ENCODE peak calls at places on chromosome 22, in seven cellular contexts. One of them, this sample, is unnamed.
A peak's percentile ranks its signal among the peaks of the same experiment; 100 is the strongest.

GRCh38 chr22:46748948-46749681 is 11.1 kb upstream of the CERK start:
- DNase-seq in GM23248: peak; percentile 73
- DNase-seq in H1: no peak
- DNase-seq in mammary epithelial cell: no peak
- DNase-seq in PC-9: peak; percentile 83
- DNase-seq in GM23338: no peak
- DNase-seq in A673: no peak
- DNase-seq in this sample: no peak

GRCh38 chr22:46072981-46073682 is 77.2 kb upstream of the PPARA start:
- DNase-seq in H1: no peak
- DNase-seq in GM23248: peak; percentile 36
- DNase-seq in GM23338: no peak
- DNase-seq in A673: peak; percentile 25
- DNase-seq in PC-9: no peak
- DNase-seq in mammary epithelial cell: no peak
- DNase-seq in this sample: no peak

GRCh38 chr22:32804036-32804435 is 2.5 kb downstream of the TIMP3 start:
- DNase-seq in GM23248: peak; percentile 90
- DNase-seq in PC-9: no peak
- DNase-seq in GM23338: no peak
- DNase-seq in A673: no peak
- DNase-seq in H1: no peak
- DNase-seq in mammary epithelial cell: peak; percentile 46
- DNase-seq in this sample: no peak

GRCh38 chr22:46567471-46567870 is 30.1 kb upstream of the CELSR1 start:
- DNase-seq in H1: no peak
- DNase-seq in A673: no peak
- DNase-seq in mammary epithelial cell: no peak
- DNase-seq in GM23248: no peak
- DNase-seq in PC-9: no peak
- DNase-seq in GM23338: no peak
- DNase-seq in this sample: no peak

GRCh38 chr22:40363059-40363458 is 7.3 kb upstream of the SGSM3 start:
- DNase-seq in PC-9: no peak
- DNase-seq in mammary epithelial cell: no peak
- DNase-seq in GM23248: peak; percentile 77
- DNase-seq in H1: no peak
- DNase-seq in GM23338: no peak
- DNase-seq in A673: no peak
- DNase-seq in this sample: no peak

GRCh38 chr22:47144076-47144765 is 381.8 kb downstream of the TBC1D22A start:
- DNase-seq in GM23248: no peak
- DNase-seq in mammary epithelial cell: no peak
- DNase-seq in A673: no peak
- DNase-seq in GM23338: no peak
- DNase-seq in H1: no peak
- DNase-seq in PC-9: no peak
- DNase-seq in this sample: no peak

GRCh38 chr22:47854680-47855079 is 1092.2 kb downstream of the TBC1D22A start:
- DNase-seq in GM23338: no peak
- DNase-seq in mammary epithelial cell: no peak
- DNase-seq in PC-9: no peak
- DNase-seq in GM23248: no peak
- DNase-seq in A673: no peak
- DNase-seq in H1: no peak
- DNase-seq in this sample: no peak

GRCh38 chr22:31227186-31227585 is 15.1 kb downstream of the LIMK2 start:
- DNase-seq in GM23248: no peak
- DNase-seq in GM23338: no peak
- DNase-seq in A673: no peak
- DNase-seq in PC-9: no peak
- DNase-seq in H1: no peak
- DNase-seq in mammary epithelial cell: no peak
- DNase-seq in this sample: no peak

GRCh38 chr22:40156001-40156516 is 21.7 kb upstream of the TNRC6B start:
- DNase-seq in A673: no peak
- DNase-seq in GM23248: peak; percentile 49
- DNase-seq in GM23338: peak; percentile 74
- DNase-seq in PC-9: peak; percentile 68
- DNase-seq in mammary epithelial cell: peak; percentile 82
- DNase-seq in H1: peak; percentile 19
- DNase-seq in this sample: no peak

GRCh38 chr22:31253949-31254348 is 38.3 kb downstream of the PIK3IP1 start:
- DNase-seq in PC-9: peak; percentile 95
- DNase-seq in H1: no peak
- DNase-seq in A673: no peak
- DNase-seq in mammary epithelial cell: peak; percentile 98
- DNase-seq in GM23248: no peak
- DNase-seq in GM23338: peak; percentile 54
- DNase-seq in this sample: no peak

GRCh38 chr22:44119669-44120313 is 60.9 kb upstream of the PARVG start:
- DNase-seq in GM23338: no peak
- DNase-seq in H1: no peak
- DNase-seq in mammary epithelial cell: no peak
- DNase-seq in GM23248: no peak
- DNase-seq in PC-9: no peak
- DNase-seq in A673: no peak
- DNase-seq in this sample: no peak

GRCh38 chr22:19960491-19961200 is 19.0 kb upstream of the TXNRD2 start:
- DNase-seq in PC-9: no peak
- DNase-seq in mammary epithelial cell: no peak
- DNase-seq in A673: no peak
- DNase-seq in GM23248: no peak
- DNase-seq in GM23338: no peak
- DNase-seq in H1: no peak
- DNase-seq in this sample: no peak

GRCh38 chr22:45688606-45689080 is 17.0 kb downstream of the ATXN10 start:
- DNase-seq in H1: no peak
- DNase-seq in A673: no peak
- DNase-seq in PC-9: peak; percentile 84
- DNase-seq in GM23248: peak; percentile 88
- DNase-seq in mammary epithelial cell: peak; percentile 62
- DNase-seq in GM23338: no peak
- DNase-seq in this sample: no peak

GRCh38 chr22:23862103-23862502 is 4.4 kb downstream of the SLC2A11 start:
- DNase-seq in PC-9: peak; percentile 35
- DNase-seq in A673: peak; percentile 69
- DNase-seq in H1: no peak
- DNase-seq in GM23338: peak; percentile 74
- DNase-seq in mammary epithelial cell: peak; percentile 28
- DNase-seq in GM23248: peak; percentile 61
- DNase-seq in this sample: no peak

GRCh38 chr22:47588583-47588970 is 826.1 kb downstream of the TBC1D22A start:
- DNase-seq in A673: no peak
- DNase-seq in GM23248: no peak
- DNase-seq in mammary epithelial cell: no peak
- DNase-seq in H1: no peak
- DNase-seq in PC-9: no peak
- DNase-seq in GM23338: no peak
- DNase-seq in this sample: no peak

GRCh38 chr22:19059481-19060278 is 62.5 kb downstream of the DGCR2 start:
- DNase-seq in A673: no peak
- DNase-seq in GM23338: no peak
- DNase-seq in mammary epithelial cell: no peak
- DNase-seq in GM23248: no peak
- DNase-seq in PC-9: no peak
- DNase-seq in H1: no peak
- DNase-seq in this sample: no peak

GRCh38 chr22:44726439-44726838 is 24.4 kb downstream of the PRR5 start:
- DNase-seq in PC-9: no peak
- DNase-seq in mammary epithelial cell: no peak
- DNase-seq in H1: no peak
- DNase-seq in GM23248: no peak
- DNase-seq in A673: no peak
- DNase-seq in GM23338: no peak
- DNase-seq in this sample: no peak

GRCh38 chr22:39598017-39598965 is 27.7 kb downstream of the CACNA1I start:
- DNase-seq in PC-9: peak; percentile 83
- DNase-seq in GM23338: peak; percentile 97
- DNase-seq in mammary epithelial cell: peak; percentile 43
- DNase-seq in H1: peak; percentile 57
- DNase-seq in A673: no peak
- DNase-seq in GM23248: peak; percentile 25
- DNase-seq in this sample: no peak

GRCh38 chr22:17866621-17867020 is 92.4 kb upstream of the BID start:
- DNase-seq in GM23248: no peak
- DNase-seq in GM23338: no peak
- DNase-seq in PC-9: no peak
- DNase-seq in H1: no peak
- DNase-seq in mammary epithelial cell: no peak
- DNase-seq in A673: peak; percentile 26
- DNase-seq in this sample: no peak

GRCh38 chr22:31177420-31178162 is 17.6 kb downstream of the RNF185 start:
- DNase-seq in GM23338: no peak
- DNase-seq in A673: no peak
- DNase-seq in H1: no peak
- DNase-seq in GM23248: peak; percentile 96
- DNase-seq in PC-9: peak; percentile 10
- DNase-seq in mammary epithelial cell: peak; percentile 96
- DNase-seq in this sample: no peak

DNA sequence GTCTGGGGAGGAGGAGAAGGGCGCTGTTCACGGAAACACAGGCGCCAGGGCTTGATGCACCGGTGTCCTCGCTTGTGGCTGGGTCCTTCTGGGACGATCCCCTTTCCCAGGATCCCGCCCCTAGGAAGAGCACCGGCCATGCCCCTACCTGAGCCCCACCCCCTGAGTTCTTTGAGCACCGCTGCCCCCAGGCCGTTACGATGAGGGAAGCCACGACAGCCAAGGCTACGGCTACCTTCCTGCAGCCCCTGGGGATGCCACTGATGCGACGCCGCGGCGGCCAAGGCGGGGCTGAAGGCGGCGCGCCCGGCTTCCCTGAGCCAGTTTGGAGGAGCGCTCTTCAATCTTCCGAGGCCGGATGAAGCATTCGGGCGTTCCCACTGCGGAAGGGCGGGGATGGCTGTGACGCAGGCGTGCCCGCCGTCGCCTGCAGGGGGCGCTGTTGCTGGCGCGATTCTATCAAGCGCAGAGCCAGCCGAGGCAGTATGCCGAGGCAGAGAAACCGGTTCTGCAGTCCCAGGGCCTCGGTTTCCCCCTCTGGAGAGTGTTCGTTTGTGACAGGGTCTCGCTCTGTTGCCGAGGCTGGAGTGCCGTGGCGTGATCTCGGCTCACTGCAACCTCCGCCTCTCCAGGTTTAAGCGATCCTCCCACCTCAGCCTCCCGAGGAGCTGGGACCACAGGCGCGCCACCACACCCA is 9.7 kb upstream of the NEFH start:
- DNase-seq in mammary epithelial cell: peak; percentile 64
- DNase-seq in GM23248: peak; percentile 77
- DNase-seq in A673: peak; percentile 65
- DNase-seq in GM23338: peak; percentile 94
- DNase-seq in H1: peak; percentile 81
- DNase-seq in PC-9: peak; percentile 48
- DNase-seq in this sample: no peak
- TF ChIP-seq EZH2 in mammary epithelial cell: no peak
- TF ChIP-seq EZH2 in GM23248: no peak
- TF ChIP-seq EZH2 in A673: no peak
- TF ChIP-seq EZH2 in GM23338: no peak
- TF ChIP-seq EZH2 in H1: no peak
- TF ChIP-seq EZH2 in PC-9: no peak
- TF ChIP-seq EZH2 in this sample: no peak

GRCh38 chr22:21044931-21045584 is 688 bp upstream of the LRRC74B start:
- DNase-seq in A673: peak; percentile 40
- DNase-seq in PC-9: peak; percentile 29
- DNase-seq in GM23248: peak; percentile 86
- DNase-seq in mammary epithelial cell: peak; percentile 25
- DNase-seq in H1: no peak
- DNase-seq in GM23338: peak; percentile 28
- DNase-seq in this sample: no peak
- TF ChIP-seq EZH2 in A673: no peak
- TF ChIP-seq EZH2 in PC-9: no peak
- TF ChIP-seq EZH2 in GM23248: no peak
- TF ChIP-seq EZH2 in mammary epithelial cell: no peak
- TF ChIP-seq EZH2 in H1: no peak
- TF ChIP-seq EZH2 in GM23338: no peak
- TF ChIP-seq EZH2 in this sample: no peak

GRCh38 chr22:25690798-25691197 is 51.2 kb upstream of the MYO18B start:
- DNase-seq in H1: no peak
- DNase-seq in A673: no peak
- DNase-seq in GM23338: no peak
- DNase-seq in GM23248: no peak
- DNase-seq in mammary epithelial cell: no peak
- DNase-seq in PC-9: no peak
- DNase-seq in this sample: no peak
- TF ChIP-seq EZH2 in H1: no peak
- TF ChIP-seq EZH2 in A673: no peak
- TF ChIP-seq EZH2 in GM23338: no peak
- TF ChIP-seq EZH2 in GM23248: no peak
- TF ChIP-seq EZH2 in mammary epithelial cell: no peak
- TF ChIP-seq EZH2 in PC-9: no peak
- TF ChIP-seq EZH2 in this sample: no peak

GRCh38 chr22:41911292-41911611 is 3.6 kb downstream of the SHISA8 start:
- DNase-seq in mammary epithelial cell: no peak
- DNase-seq in GM23248: no peak
- DNase-seq in A673: no peak
- DNase-seq in H1: no peak
- DNase-seq in PC-9: no peak
- DNase-seq in GM23338: no peak
- DNase-seq in this sample: no peak

GRCh38 chr22:41910050-41910598 is 4.8 kb downstream of the SHISA8 start:
- DNase-seq in mammary epithelial cell: no peak
- DNase-seq in H1: no peak
- DNase-seq in GM23248: peak; percentile 29
- DNase-seq in A673: no peak
- DNase-seq in PC-9: no peak
- DNase-seq in GM23338: peak; percentile 79
- DNase-seq in this sample: no peak

GRCh38 chr22:41909290-41910049 is 5.4 kb downstream of the SHISA8 start:
- DNase-seq in H1: no peak
- DNase-seq in GM23338: peak; percentile 66
- DNase-seq in mammary epithelial cell: no peak
- DNase-seq in PC-9: no peak
- DNase-seq in A673: no peak
- DNase-seq in GM23248: no peak
- DNase-seq in this sample: no peak

GRCh38 chr22:41912338-41913039 is 2.4 kb downstream of the SHISA8 start:
- DNase-seq in A673: no peak
- DNase-seq in mammary epithelial cell: no peak
- DNase-seq in H1: no peak
- DNase-seq in PC-9: no peak
- DNase-seq in GM23248: no peak
- DNase-seq in GM23338: no peak
- DNase-seq in this sample: no peak

DNA sequence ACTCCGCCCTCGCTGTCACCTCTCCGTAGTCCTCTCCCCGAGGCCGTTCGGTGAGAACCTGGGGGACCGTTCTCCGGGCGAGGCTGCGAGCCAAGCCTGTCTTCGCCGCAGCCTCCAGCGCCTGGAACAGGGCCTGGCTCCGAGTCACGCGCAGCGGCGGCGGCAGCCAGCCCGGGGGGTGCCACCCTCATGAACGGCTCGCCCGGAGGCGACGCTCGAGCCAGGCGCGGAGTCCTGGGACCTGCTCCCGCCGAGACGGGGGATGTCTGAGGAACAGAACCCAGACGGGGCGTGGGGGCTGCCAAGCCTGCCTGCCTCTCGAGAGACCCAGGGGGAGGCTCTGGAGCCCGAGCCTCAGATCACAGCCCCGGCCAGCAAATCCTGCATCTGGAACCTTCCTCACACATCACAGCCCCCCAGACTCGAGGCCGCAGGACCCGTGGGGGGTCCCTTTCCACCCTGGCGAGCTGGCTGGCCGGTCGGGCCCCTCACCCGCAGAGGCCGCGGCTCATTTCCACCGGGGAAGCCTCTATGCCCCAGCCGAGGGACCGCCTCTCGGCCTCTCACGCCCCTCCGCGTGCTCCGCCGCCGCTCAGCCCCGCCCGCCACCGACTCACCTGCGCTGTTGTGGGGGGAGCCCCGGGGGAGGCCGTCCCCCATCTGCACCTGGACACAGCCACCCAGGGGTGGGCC is 4.1 kb downstream of the SHISA8 start:
- DNase-seq in GM23338: peak; percentile 45
- DNase-seq in GM23248: peak; percentile 67
- DNase-seq in mammary epithelial cell: no peak
- DNase-seq in A673: no peak
- DNase-seq in PC-9: peak; percentile 28
- DNase-seq in H1: no peak
- DNase-seq in this sample: no peak
- TF ChIP-seq EZH2 in GM23338: peak; percentile 88
- TF ChIP-seq EZH2 in GM23248: no peak
- TF ChIP-seq EZH2 in mammary epithelial cell: no peak
- TF ChIP-seq EZH2 in A673: no peak
- TF ChIP-seq EZH2 in PC-9: no peak
- TF ChIP-seq EZH2 in H1: peak; percentile 93
- TF ChIP-seq EZH2 in this sample: no peak